ENCODE peak calls at places on chromosomes 12 and 14, in six cellular contexts. W is body of pancreas, J is left ventricle myocardium inferior, I is pancreas, L is breast epithelium, R is mucosa of descending colon. M is an unnamed sample.
A peak's percentile ranks its signal among the peaks of the same experiment; 100 is the strongest.

GRCh38 chr12:40105265-40105514 is 691 bp downstream of the SLC2A13 start:
- DNase-seq in W (peak; percentile 51), J (peak; percentile 61), I (no peak), L (no peak), R (no peak), M (no peak)

GRCh38 chr12:6688543-6688999 is 604 bp downstream of the ZNF384 start:
- DNase-seq in W (peak; percentile 50), J (no peak), I (peak; percentile 82), L (peak; percentile 26), R (peak; percentile 73), M (peak; percentile 53)

GRCh38 chr12:63795944-63796343 is 16.2 kb downstream of the RXYLT1 start:
- DNase-seq in W (no peak), J (no peak), I (no peak), L (no peak), R (no peak), M (no peak)

GRCh38 chr12:130633771-130634170 is 82.3 kb downstream of the RIMBP2 start:
- DNase-seq in W (peak; percentile 44), J (no peak), I (no peak), L (no peak), R (peak; percentile 30), M (no peak)

GRCh38 chr14:99183311-99183710 is 88.7 kb downstream of the BCL11B start:
- DNase-seq in W (no peak), J (no peak), I (no peak), L (no peak), R (no peak), M (no peak)

GRCh38 chr12:105562727-105563072 is 232.2 kb downstream of the C12orf75 start:
- DNase-seq in W (no peak), J (no peak), I (no peak), L (no peak), R (peak; percentile 33), M (no peak)

GRCh38 chr12:80032967-80033366 is 66.4 kb upstream of the OTOGL start:
- DNase-seq in W (no peak), J (no peak), I (no peak), L (no peak), R (no peak), M (no peak)

GRCh38 chr12:4819654-4820053 is 90.1 kb upstream of the KCNA1 start:
- DNase-seq in W (no peak), J (no peak), I (no peak), L (no peak), R (no peak), M (no peak)

GRCh38 chr14:64708148-64709004 is 4.2 kb downstream of the PLEKHG3 start:
- DNase-seq in W (peak; percentile 82), J (no peak), I (no peak), L (no peak), R (no peak), M (peak; percentile 54)

GRCh38 chr12:47636908-47637780 is 68.7 kb downstream of the RPAP3 start:
- DNase-seq in W (no peak), J (peak; percentile 19), I (no peak), L (no peak), R (peak; percentile 47), M (no peak)

GRCh38 chr12:82019533-82019932 is 260.4 kb upstream of the PPFIA2 start:
- DNase-seq in W (no peak), J (no peak), I (no peak), L (no peak), R (no peak), M (no peak)

GRCh38 chr14:52052289-52052943 is 16.4 kb downstream of the NID2 start:
- DNase-seq in W (no peak), J (no peak), I (no peak), L (no peak), R (no peak), M (no peak)

GRCh38 chr12:122395319-122395718 is 27.1 kb downstream of the CLIP1 start:
- DNase-seq in W (no peak), J (no peak), I (no peak), L (no peak), R (no peak), M (no peak)
- H3K4me3 ChIP-seq in W (no peak overlapping the region), J (no peak overlapping the region), I (no peak overlapping the region), L (no peak overlapping the region), R (no peak overlapping the region), M (no peak overlapping the region)

GRCh38 chr14:68809524-68809923 is 16.7 kb upstream of the ZFP36L1 start:
- DNase-seq in W (no peak), J (no peak), I (no peak), L (no peak), R (peak; percentile 1), M (no peak)
- TF ChIP-seq CTCF in W (no peak), J (no peak), I (no peak), L (no peak), R (no peak), M (no peak)

GRCh38 chr12:2183556-2184541 is 131.1 kb downstream of the CACNA1C start:
- DNase-seq in W (no peak), J (no peak), I (no peak), L (no peak), R (peak; percentile 34), M (no peak)
- H3K4me3 ChIP-seq in W (no peak overlapping the region), J (peak overlapping the region; percentile 13), I (no peak overlapping the region), L (peak overlapping the region; percentile 31), R (no peak overlapping the region), M (no peak overlapping the region)

GRCh38 chr14:21090194-21090939 is 8.1 kb downstream of the ZNF219 start:
- DNase-seq in W (peak; percentile 40), J (no peak), I (peak; percentile 82), L (no peak), R (peak; percentile 68), M (no peak)
- TF ChIP-seq CTCF in W (peak; percentile 19), J (peak; percentile 56), I (peak; percentile 13), L (peak; percentile 44), R (no peak), M (peak; percentile 45)

GRCh38 chr12:25058619-25059018 is 109.7 kb upstream of the BCAT1 start:
- DNase-seq in W (no peak), J (no peak), I (no peak), L (no peak), R (no peak), M (no peak)
- H3K4me3 ChIP-seq in W (no peak overlapping the region), J (no peak overlapping the region), I (no peak overlapping the region), L (no peak overlapping the region), R (no peak overlapping the region), M (no peak overlapping the region)

GRCh38 chr14:24463017-24463805 is 20.6 kb upstream of the SDR39U1 start:
- DNase-seq in W (no peak), J (no peak), I (no peak), L (no peak), R (no peak), M (no peak)
- TF ChIP-seq CTCF in W (no peak), J (no peak), I (no peak), L (no peak), R (no peak), M (no peak)

GRCh38 chr12:52525661-52526499 is 5.7 kb upstream of the KRT5 start:
- DNase-seq in W (no peak), J (no peak), I (no peak), L (peak; percentile 17), R (no peak), M (no peak)

GRCh38 chr12:52524898-52525591 is 4.9 kb upstream of the KRT5 start:
- DNase-seq in W (no peak), J (no peak), I (no peak), L (peak; percentile 37), R (no peak), M (no peak)

GRCh38 chr12:52522346-52523011 is 2.3 kb upstream of the KRT5 start:
- DNase-seq in W (peak; percentile 73), J (no peak), I (peak; percentile 81), L (peak; percentile 93), R (no peak), M (no peak)

GRCh38 chr12:52523825-52524224 is 3.6 kb upstream of the KRT5 start:
- DNase-seq in W (no peak), J (no peak), I (no peak), L (peak; percentile 64), R (no peak), M (no peak)

DNA sequence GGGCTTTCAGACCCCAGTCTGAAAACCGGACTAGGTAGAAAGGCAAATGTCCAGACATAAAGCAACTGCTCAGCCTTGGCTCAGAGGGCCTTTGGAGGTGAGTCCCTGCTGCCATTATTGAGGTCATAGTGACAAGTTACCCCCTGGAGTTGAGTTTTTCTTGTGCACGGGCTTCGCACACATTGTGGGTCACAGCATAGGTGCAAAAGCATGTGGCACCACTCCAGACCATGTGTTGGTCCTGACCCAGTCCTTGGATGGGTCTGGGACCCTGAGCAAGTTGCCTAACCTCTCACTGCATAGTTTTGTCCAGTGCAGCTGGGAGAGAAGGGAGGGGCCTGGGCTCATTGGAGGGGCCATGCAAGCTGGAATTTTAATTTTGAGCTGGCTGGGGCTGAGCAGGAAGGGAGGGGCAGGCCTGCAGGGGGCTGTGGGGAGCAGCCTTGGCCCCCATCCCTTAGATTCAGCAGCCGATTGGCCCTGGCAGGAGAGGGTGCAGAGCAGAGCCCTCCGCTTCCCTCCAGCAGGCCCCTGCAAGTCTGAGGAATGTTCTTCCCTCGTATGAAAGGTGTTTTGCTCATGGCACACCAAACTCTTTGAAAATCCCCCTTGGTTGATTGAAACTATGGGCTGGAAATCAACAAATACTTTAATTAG is 4.2 kb upstream of the KRT5 start:
- DNase-seq in W (no peak), J (no peak), I (no peak), L (peak; percentile 89), R (no peak), M (no peak)
- H3K4me3 ChIP-seq in W (no peak overlapping the region), J (no peak overlapping the region), I (no peak overlapping the region), L (no peak overlapping the region), R (no peak overlapping the region), M (no peak overlapping the region)

GRCh38 chr14:48075487-48075886 is 400.1 kb upstream of the MDGA2 start:
- DNase-seq in W (no peak), J (no peak), I (no peak), L (no peak), R (no peak), M (no peak)
- TF ChIP-seq CTCF in W (no peak), J (no peak), I (no peak), L (no peak), R (no peak), M (no peak)

DNA sequence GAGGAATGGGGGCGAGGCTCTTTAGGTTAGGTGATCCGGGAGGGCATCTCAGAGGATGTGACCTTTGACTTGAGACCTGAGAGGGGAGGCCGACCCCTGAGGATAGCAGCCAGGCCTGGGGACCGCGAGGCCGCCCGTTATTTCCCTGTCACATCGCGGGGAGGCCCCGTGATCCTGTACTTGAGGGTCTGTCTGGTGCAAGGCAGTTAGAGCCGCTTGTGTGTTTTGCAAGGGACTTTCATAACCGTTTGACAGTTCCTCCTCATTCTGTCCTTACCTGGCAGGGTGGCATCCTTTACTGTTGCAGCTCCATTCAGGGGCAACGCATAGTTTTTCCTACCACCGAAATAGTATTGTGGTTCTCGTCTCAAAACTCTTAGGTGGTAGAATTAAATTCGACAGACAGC is 764 bp downstream of the VRK1 start:
- DNase-seq in W (no peak), J (no peak), I (no peak), L (no peak), R (no peak), M (no peak)
- H3K4me3 ChIP-seq in W (peak overlapping the region; percentile 98), J (peak overlapping the region; percentile 96), I (peak overlapping the region; percentile 94), L (peak overlapping the region; percentile 72), R (peak overlapping the region; percentile 82), M (peak overlapping the region; percentile 88)

GRCh38 chr14:40847496-40847895 is 759.2 kb upstream of the LRFN5 start:
- DNase-seq in W (no peak), J (no peak), I (no peak), L (no peak), R (no peak), M (no peak)

GRCh38 chr14:40838601-40839000 is 768.1 kb upstream of the LRFN5 start:
- DNase-seq in W (no peak), J (no peak), I (no peak), L (no peak), R (no peak), M (no peak)

GRCh38 chr14:40841886-40842285 is 764.8 kb upstream of the LRFN5 start:
- DNase-seq in W (no peak), J (no peak), I (no peak), L (no peak), R (no peak), M (no peak)

GRCh38 chr14:40842816-40843215 is 763.9 kb upstream of the LRFN5 start:
- DNase-seq in W (no peak), J (no peak), I (no peak), L (no peak), R (no peak), M (no peak)
- TF ChIP-seq CTCF in W (no peak), J (no peak), I (no peak), L (no peak), R (no peak), M (no peak)